ENCODE peak calls at places on chromosome 11, in four cellular contexts. One of them, this sample, is unnamed.
A peak's percentile ranks its signal among the peaks of the same experiment; 100 is the strongest.

GRCh38 chr11:46393231-46393616 is 1.6 kb upstream of the CHRM4 start:
- DNase-seq in CD4-positive, CD25-positive, alpha-beta regulatory T cell: no peak
- DNase-seq in Peyer's patch: no peak
- DNase-seq in SK-N-SH: no peak
- DNase-seq in this sample: peak; percentile 69

GRCh38 chr11:77071671-77072605 is 5.2 kb downstream of the CAPN5 start:
- DNase-seq in SK-N-SH: no peak
- DNase-seq in CD4-positive, CD25-positive, alpha-beta regulatory T cell: no peak
- DNase-seq in Peyer's patch: peak; percentile 68
- DNase-seq in this sample: peak; percentile 41

GRCh38 chr11:118845369-118845768 is 38.3 kb upstream of the CXCR5 start:
- DNase-seq in SK-N-SH: no peak
- DNase-seq in Peyer's patch: no peak
- DNase-seq in CD4-positive, CD25-positive, alpha-beta regulatory T cell: no peak
- DNase-seq in this sample: no peak

GRCh38 chr11:3700910-3701309 is 29.7 kb upstream of the CHRNA10 start:
- DNase-seq in Peyer's patch: no peak
- DNase-seq in CD4-positive, CD25-positive, alpha-beta regulatory T cell: no peak
- DNase-seq in SK-N-SH: no peak
- DNase-seq in this sample: no peak

GRCh38 chr11:24239016-24239720 is 257.7 kb upstream of the LUZP2 start:
- DNase-seq in CD4-positive, CD25-positive, alpha-beta regulatory T cell: no peak
- DNase-seq in Peyer's patch: no peak
- DNase-seq in SK-N-SH: no peak
- DNase-seq in this sample: no peak

GRCh38 chr11:45665206-45665932 is at the start of gene CHST1:
- DNase-seq in CD4-positive, CD25-positive, alpha-beta regulatory T cell: no peak
- DNase-seq in SK-N-SH: peak; percentile 90
- DNase-seq in Peyer's patch: peak; percentile 56
- DNase-seq in this sample: peak; percentile 93

GRCh38 chr11:116835791-116836647 is 1.4 kb downstream of the APOA1 start:
- DNase-seq in CD4-positive, CD25-positive, alpha-beta regulatory T cell: peak; percentile 57
- DNase-seq in SK-N-SH: peak; percentile 84
- DNase-seq in Peyer's patch: peak; percentile 93
- DNase-seq in this sample: peak; percentile 93

GRCh38 chr11:123616505-123617198 is 37.8 kb downstream of the SCN3B start:
- DNase-seq in CD4-positive, CD25-positive, alpha-beta regulatory T cell: no peak
- DNase-seq in SK-N-SH: peak; percentile 67
- DNase-seq in Peyer's patch: no peak
- DNase-seq in this sample: no peak

GRCh38 chr11:77127969-77128691 is at the start of gene MYO7A:
- DNase-seq in Peyer's patch: peak; percentile 65
- DNase-seq in SK-N-SH: peak; percentile 93
- DNase-seq in CD4-positive, CD25-positive, alpha-beta regulatory T cell: no peak
- DNase-seq in this sample: peak; percentile 84

GRCh38 chr11:12177739-12178338 is 67.4 kb downstream of the MICAL2 start:
- DNase-seq in Peyer's patch: no peak
- DNase-seq in CD4-positive, CD25-positive, alpha-beta regulatory T cell: no peak
- DNase-seq in SK-N-SH: no peak
- DNase-seq in this sample: no peak

GRCh38 chr11:23990346-23990745 is 506.5 kb upstream of the LUZP2 start:
- DNase-seq in SK-N-SH: no peak
- DNase-seq in Peyer's patch: no peak
- DNase-seq in CD4-positive, CD25-positive, alpha-beta regulatory T cell: no peak
- DNase-seq in this sample: no peak

GRCh38 chr11:2249191-2249916 is 21.0 kb downstream of the ASCL2 start:
- DNase-seq in Peyer's patch: no peak
- DNase-seq in SK-N-SH: no peak
- DNase-seq in CD4-positive, CD25-positive, alpha-beta regulatory T cell: no peak
- DNase-seq in this sample: peak; percentile 22

GRCh38 chr11:116874251-116874650 is 36.8 kb upstream of the APOA1 start:
- DNase-seq in CD4-positive, CD25-positive, alpha-beta regulatory T cell: no peak
- DNase-seq in SK-N-SH: no peak
- DNase-seq in Peyer's patch: no peak
- DNase-seq in this sample: no peak

GRCh38 chr11:44927174-44927661 is 23.5 kb downstream of the TP53I11 start:
- DNase-seq in CD4-positive, CD25-positive, alpha-beta regulatory T cell: peak; percentile 23
- DNase-seq in SK-N-SH: peak; percentile 82
- DNase-seq in Peyer's patch: peak; percentile 85
- DNase-seq in this sample: peak; percentile 93

GRCh38 chr11:106477776-106478175 is 400.3 kb downstream of the AASDHPPT start:
- DNase-seq in SK-N-SH: no peak
- DNase-seq in Peyer's patch: no peak
- DNase-seq in CD4-positive, CD25-positive, alpha-beta regulatory T cell: no peak
- DNase-seq in this sample: no peak

GRCh38 chr11:4626207-4627105 is 10.8 kb upstream of the OR51D1 start:
- DNase-seq in Peyer's patch: peak; percentile 83
- DNase-seq in SK-N-SH: peak; percentile 31
- DNase-seq in CD4-positive, CD25-positive, alpha-beta regulatory T cell: peak; percentile 9
- DNase-seq in this sample: peak; percentile 28

GRCh38 chr11:2265396-2265795 is 5.0 kb downstream of the ASCL2 start:
- DNase-seq in Peyer's patch: peak; percentile 66
- DNase-seq in CD4-positive, CD25-positive, alpha-beta regulatory T cell: no peak
- DNase-seq in SK-N-SH: no peak
- DNase-seq in this sample: no peak

GRCh38 chr11:110022548-110022947 is 70.6 kb upstream of the ZC3H12C start:
- DNase-seq in CD4-positive, CD25-positive, alpha-beta regulatory T cell: no peak
- DNase-seq in Peyer's patch: no peak
- DNase-seq in SK-N-SH: no peak
- DNase-seq in this sample: no peak

GRCh38 chr11:64880240-64881001 is 2.0 kb upstream of the EHD1 start:
- DNase-seq in CD4-positive, CD25-positive, alpha-beta regulatory T cell: no peak
- DNase-seq in SK-N-SH: no peak
- DNase-seq in Peyer's patch: no peak
- DNase-seq in this sample: no peak

GRCh38 chr11:127345819-127346459 is 345.4 kb upstream of the KIRREL3 start:
- DNase-seq in Peyer's patch: no peak
- DNase-seq in CD4-positive, CD25-positive, alpha-beta regulatory T cell: no peak
- DNase-seq in SK-N-SH: peak; percentile 66
- DNase-seq in this sample: peak; percentile 32

GRCh38 chr11:19577391-19577831 is 135.2 kb upstream of the NAV2 start:
- DNase-seq in Peyer's patch: no peak
- DNase-seq in SK-N-SH: no peak
- DNase-seq in CD4-positive, CD25-positive, alpha-beta regulatory T cell: no peak
- DNase-seq in this sample: no peak

GRCh38 chr11:112103446-112103845 is 16.8 kb downstream of the SDHD start:
- DNase-seq in CD4-positive, CD25-positive, alpha-beta regulatory T cell: no peak
- DNase-seq in Peyer's patch: no peak
- DNase-seq in SK-N-SH: no peak
- DNase-seq in this sample: no peak

GRCh38 chr11:114066046-114066648 is 6.6 kb downstream of the ZBTB16 start:
- DNase-seq in CD4-positive, CD25-positive, alpha-beta regulatory T cell: no peak
- DNase-seq in SK-N-SH: no peak
- DNase-seq in Peyer's patch: no peak
- DNase-seq in this sample: no peak
- H3K4me3 ChIP-seq in CD4-positive, CD25-positive, alpha-beta regulatory T cell: no peak overlapping the region
- H3K4me3 ChIP-seq in SK-N-SH: no peak overlapping the region
- H3K4me3 ChIP-seq in Peyer's patch: no peak overlapping the region
- H3K4me3 ChIP-seq in this sample: no peak overlapping the region

GRCh38 chr11:130340671-130341319 is 26.1 kb upstream of the ZBTB44 start:
- DNase-seq in Peyer's patch: no peak
- DNase-seq in SK-N-SH: no peak
- DNase-seq in CD4-positive, CD25-positive, alpha-beta regulatory T cell: no peak
- DNase-seq in this sample: no peak

GRCh38 chr11:130337281-130338089 is 22.8 kb upstream of the ZBTB44 start:
- DNase-seq in CD4-positive, CD25-positive, alpha-beta regulatory T cell: no peak
- DNase-seq in Peyer's patch: no peak
- DNase-seq in SK-N-SH: no peak
- DNase-seq in this sample: no peak

DNA sequence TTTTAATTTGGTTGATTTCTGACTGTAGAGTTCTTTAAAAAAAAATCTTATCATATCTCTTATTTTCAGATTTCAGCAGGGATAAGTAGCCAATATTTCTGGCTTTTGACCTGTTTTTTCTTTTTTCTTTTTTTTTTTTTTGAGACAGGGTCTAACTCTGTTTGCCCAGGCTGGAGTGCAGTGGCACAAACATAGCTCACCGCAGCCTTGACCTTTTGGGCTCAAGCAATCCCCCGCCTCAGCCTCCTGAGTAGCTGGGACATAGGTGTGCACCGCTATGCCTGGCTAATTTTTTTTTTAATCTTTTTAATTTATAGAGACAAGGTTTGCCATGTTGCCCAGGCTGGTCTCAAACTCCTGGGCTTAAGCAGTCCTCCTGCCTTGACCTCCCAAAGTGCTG is 23.9 kb upstream of the ZBTB44 start:
- DNase-seq in CD4-positive, CD25-positive, alpha-beta regulatory T cell: no peak
- DNase-seq in Peyer's patch: no peak
- DNase-seq in SK-N-SH: no peak
- DNase-seq in this sample: no peak
- H3K27me3 ChIP-seq in CD4-positive, CD25-positive, alpha-beta regulatory T cell: no peaks in the 10 kb centered on the region
- H3K27me3 ChIP-seq in Peyer's patch: no peaks in the 10 kb centered on the region
- H3K27me3 ChIP-seq in SK-N-SH: no peaks in the 10 kb centered on the region
- H3K27me3 ChIP-seq in this sample: no peaks in the 10 kb centered on the region

GRCh38 chr11:18527512-18527911 is 770 bp upstream of the TSG101 start:
- DNase-seq in CD4-positive, CD25-positive, alpha-beta regulatory T cell: no peak
- DNase-seq in Peyer's patch: no peak
- DNase-seq in SK-N-SH: peak; percentile 10
- DNase-seq in this sample: no peak
- H3K4me3 ChIP-seq in CD4-positive, CD25-positive, alpha-beta regulatory T cell: peak overlapping the region; percentile 97
- H3K4me3 ChIP-seq in Peyer's patch: peak overlapping the region; percentile 61
- H3K4me3 ChIP-seq in SK-N-SH: peak overlapping the region; percentile 89
- H3K4me3 ChIP-seq in this sample: peak overlapping the region; percentile 92

DNA sequence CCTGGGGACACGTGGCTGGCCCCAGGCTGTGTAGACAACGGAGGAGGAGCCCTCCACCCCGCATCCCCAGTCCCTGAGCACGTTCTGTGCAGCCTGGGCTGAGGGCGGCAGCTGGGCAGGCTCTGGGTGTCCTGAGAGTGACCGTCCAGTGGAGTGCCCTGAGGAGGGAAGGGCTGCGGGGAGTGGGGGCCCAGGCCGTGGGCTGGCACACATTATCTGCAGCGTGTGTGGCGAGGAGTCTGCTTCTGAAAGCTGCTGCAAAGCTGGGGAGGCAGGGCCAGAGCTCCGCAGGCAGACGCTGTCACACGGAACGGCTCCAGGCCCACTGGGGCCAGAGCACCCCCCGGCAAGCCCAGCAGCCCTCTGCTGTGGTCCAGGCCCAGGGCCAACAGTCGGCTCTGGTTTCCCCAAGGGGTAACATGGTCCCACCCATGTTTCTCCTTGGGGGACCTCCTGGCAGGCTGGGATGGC is 835 bp upstream of the ANO9 start:
- DNase-seq in CD4-positive, CD25-positive, alpha-beta regulatory T cell: no peak
- DNase-seq in Peyer's patch: no peak
- DNase-seq in SK-N-SH: peak; percentile 80
- DNase-seq in this sample: no peak
- H3K27me3 ChIP-seq in CD4-positive, CD25-positive, alpha-beta regulatory T cell: no peaks in the 10 kb centered on the region
- H3K27me3 ChIP-seq in Peyer's patch: no peaks in the 10 kb centered on the region
- H3K27me3 ChIP-seq in SK-N-SH: peaks cover 9% of the 10 kb centered on the region
- H3K27me3 ChIP-seq in this sample: no peaks in the 10 kb centered on the region

GRCh38 chr11:30801357-30801756 is 215.2 kb upstream of the MPPED2 start:
- DNase-seq in CD4-positive, CD25-positive, alpha-beta regulatory T cell: no peak
- DNase-seq in SK-N-SH: no peak
- DNase-seq in Peyer's patch: no peak
- DNase-seq in this sample: no peak

GRCh38 chr11:30800904-30801303 is 214.8 kb upstream of the MPPED2 start:
- DNase-seq in CD4-positive, CD25-positive, alpha-beta regulatory T cell: no peak
- DNase-seq in SK-N-SH: no peak
- DNase-seq in Peyer's patch: no peak
- DNase-seq in this sample: no peak

DNA sequence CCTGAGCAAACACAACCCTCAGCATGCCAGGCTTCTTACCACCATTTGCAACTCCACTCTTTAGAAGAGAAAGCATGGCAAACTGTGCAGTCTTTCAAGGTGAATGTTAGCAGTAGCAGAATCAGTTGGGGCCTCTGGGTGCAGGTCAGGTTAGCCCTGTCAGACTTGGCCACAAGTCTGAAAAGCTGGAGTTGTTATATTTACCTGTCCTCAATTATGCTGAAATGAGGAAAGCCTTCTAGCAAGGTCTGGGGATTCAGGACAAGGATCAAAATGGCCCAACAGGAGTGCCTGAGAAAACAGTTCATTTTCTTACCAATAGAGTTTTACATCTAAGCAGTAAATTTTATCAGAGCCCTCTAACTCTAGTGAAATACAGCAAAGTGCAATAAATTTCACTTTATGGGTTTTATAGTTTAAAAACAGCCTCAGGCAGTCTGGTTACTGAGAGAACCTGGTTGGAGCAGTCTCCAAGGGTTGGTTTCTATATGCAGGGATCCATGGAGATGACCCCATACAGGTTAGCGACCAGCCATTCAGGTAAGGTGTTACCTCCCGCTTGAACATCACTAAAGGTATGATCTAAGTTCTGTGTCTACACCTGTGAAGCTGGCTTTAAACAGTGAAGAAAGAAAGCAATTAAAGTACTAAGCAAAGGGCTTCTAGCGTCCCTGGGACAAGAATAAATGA is 212.5 kb upstream of the MPPED2 start:
- DNase-seq in CD4-positive, CD25-positive, alpha-beta regulatory T cell: no peak
- DNase-seq in Peyer's patch: no peak
- DNase-seq in SK-N-SH: no peak
- DNase-seq in this sample: no peak
- H3K4me3 ChIP-seq in CD4-positive, CD25-positive, alpha-beta regulatory T cell: no peak overlapping the region
- H3K4me3 ChIP-seq in Peyer's patch: no peak overlapping the region
- H3K4me3 ChIP-seq in SK-N-SH: no peak overlapping the region
- H3K4me3 ChIP-seq in this sample: no peak overlapping the region

GRCh38 chr11:63012450-63013238 is 3.0 kb downstream of the SLC22A8 start:
- DNase-seq in SK-N-SH: no peak
- DNase-seq in Peyer's patch: no peak
- DNase-seq in CD4-positive, CD25-positive, alpha-beta regulatory T cell: no peak
- DNase-seq in this sample: no peak

GRCh38 chr11:63014408-63015055 is 1.1 kb downstream of the SLC22A8 start:
- DNase-seq in CD4-positive, CD25-positive, alpha-beta regulatory T cell: no peak
- DNase-seq in SK-N-SH: no peak
- DNase-seq in Peyer's patch: no peak
- DNase-seq in this sample: no peak

GRCh38 chr11:63019506-63019905 is 3.9 kb upstream of the SLC22A8 start:
- DNase-seq in Peyer's patch: no peak
- DNase-seq in SK-N-SH: no peak
- DNase-seq in CD4-positive, CD25-positive, alpha-beta regulatory T cell: no peak
- DNase-seq in this sample: peak; percentile 30

GRCh38 chr11:63017306-63017974 is 1.8 kb upstream of the SLC22A8 start:
- DNase-seq in Peyer's patch: no peak
- DNase-seq in CD4-positive, CD25-positive, alpha-beta regulatory T cell: no peak
- DNase-seq in SK-N-SH: peak; percentile 89
- DNase-seq in this sample: peak; percentile 54

GRCh38 chr11:63015521-63016215 is at the start of gene SLC22A8:
- DNase-seq in CD4-positive, CD25-positive, alpha-beta regulatory T cell: no peak
- DNase-seq in SK-N-SH: no peak
- DNase-seq in Peyer's patch: no peak
- DNase-seq in this sample: peak; percentile 69
- H3K27me3 ChIP-seq in CD4-positive, CD25-positive, alpha-beta regulatory T cell: no peaks in the 10 kb centered on the region
- H3K27me3 ChIP-seq in SK-N-SH: no peaks in the 10 kb centered on the region
- H3K27me3 ChIP-seq in Peyer's patch: no peaks in the 10 kb centered on the region
- H3K27me3 ChIP-seq in this sample: no peaks in the 10 kb centered on the region